ENCODE peak calls at places on chromosomes 2 and 18, in five cellular contexts. U is lower lobe of right lung, S is HFFc6, M is HepG2, W is heart left ventricle. A is an unnamed sample.

GRCh38 chr2:23287250-23287704 is 97.7 kb upstream of the KLHL29 start:
- DNase-seq in U (no peak), S (peak), M (no peak), W (no peak), A (no peak)

GRCh38 chr2:241816431-241817121 is 7.6 kb downstream of the NEU4 start:
- DNase-seq in U (peak), S (no peak), M (no peak), W (no peak), A (peak)

GRCh38 chr2:191653669-191654402 is 24.1 kb upstream of the NABP1 start:
- DNase-seq in U (no peak), S (no peak), M (no peak), W (no peak), A (no peak)

GRCh38 chr2:218030409-218031195 is 27.8 kb upstream of the TNS1 start:
- DNase-seq in U (no peak), S (no peak), M (no peak), W (no peak), A (peak)

GRCh38 chr2:27814772-27815171 is 43.3 kb downstream of the MRPL33 start:
- DNase-seq in U (no peak), S (no peak), M (no peak), W (no peak), A (no peak)

GRCh38 chr2:137173514-137173913 is 408.2 kb downstream of the THSD7B start:
- DNase-seq in U (no peak), S (peak), M (peak), W (no peak), A (no peak)

GRCh38 chr2:217204358-217204757 is 344.5 kb upstream of the TNP1 start:
- DNase-seq in U (no peak), S (peak), M (no peak), W (no peak), A (no peak)

GRCh38 chr2:12452211-12452610 is 264.5 kb upstream of the TRIB2 start:
- DNase-seq in U (no peak), S (no peak), M (no peak), W (no peak), A (no peak)

GRCh38 chr2:14567561-14567960 is 65.0 kb upstream of the LRATD1 start:
- DNase-seq in U (no peak), S (no peak), M (no peak), W (no peak), A (no peak)

GRCh38 chr2:100691846-100692245 is 128.1 kb upstream of the NPAS2 start:
- DNase-seq in U (no peak), S (no peak), M (no peak), W (no peak), A (peak)

GRCh38 chr18:54717673-54718435 is 110.4 kb upstream of the RAB27B start:
- DNase-seq in U (no peak), S (no peak), M (no peak), W (no peak), A (no peak)

GRCh38 chr18:12890964-12891363 is 6.9 kb upstream of the PTPN2 start:
- DNase-seq in U (no peak), S (no peak), M (no peak), W (no peak), A (no peak)

GRCh38 chr18:37861981-37862380 is 296.4 kb upstream of the CELF4 start:
- DNase-seq in U (no peak), S (no peak), M (no peak), W (no peak), A (no peak)
- TF ChIP-seq CTCF in U (no peak), S (no peak), M (no peak), W (no peak), A (no peak)

GRCh38 chr2:172995323-172996244 is 80.1 kb upstream of the MAP3K20 start:
- DNase-seq in U (no peak), S (peak), M (peak), W (peak), A (no peak)
- TF ChIP-seq CTCF in U (no peak), S (peak), M (peak), W (no peak), A (no peak)

DNA sequence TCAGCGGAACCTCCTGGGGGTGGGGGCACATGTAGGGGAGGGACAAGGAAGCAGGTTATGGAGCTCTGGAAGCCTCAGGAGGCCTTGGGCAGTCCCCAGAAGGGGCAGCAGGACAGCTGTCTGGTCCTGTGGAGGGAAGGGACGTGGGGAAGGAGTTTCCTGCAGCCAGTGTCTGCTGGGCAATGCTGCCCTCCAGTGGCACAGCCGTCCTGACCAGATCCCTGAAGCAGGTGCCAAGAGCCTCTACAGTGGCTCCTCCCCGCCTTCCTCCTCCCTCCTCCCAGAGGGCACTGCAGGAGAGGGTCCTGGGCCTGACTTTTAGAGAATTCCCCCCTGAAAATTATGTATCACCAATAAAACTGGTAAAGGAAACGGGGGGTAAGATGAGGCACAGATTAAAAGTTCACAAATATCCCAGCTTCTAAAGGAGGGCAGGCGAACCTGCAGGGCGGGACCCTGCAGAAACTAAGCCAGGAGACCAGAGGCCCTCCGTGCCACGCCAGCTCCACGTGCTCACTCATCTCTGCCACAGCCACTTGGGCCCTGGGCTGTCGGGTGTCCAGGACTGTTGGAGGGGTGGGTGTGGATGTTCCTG is 258.5 kb downstream of the TWIST2 start:
- DNase-seq in U (no peak), S (peak), M (peak), W (no peak), A (no peak)
- TF ChIP-seq CTCF in U (peak), S (peak), M (peak), W (peak), A (no peak)

GRCh38 chr2:73341039-73341438 is 44.6 kb upstream of the ALMS1 start:
- DNase-seq in U (no peak), S (no peak), M (no peak), W (no peak), A (no peak)

GRCh38 chr2:73339171-73339678 is 45.9 kb upstream of the EGR4 start:
- DNase-seq in U (no peak), S (no peak), M (no peak), W (no peak), A (no peak)

DNA sequence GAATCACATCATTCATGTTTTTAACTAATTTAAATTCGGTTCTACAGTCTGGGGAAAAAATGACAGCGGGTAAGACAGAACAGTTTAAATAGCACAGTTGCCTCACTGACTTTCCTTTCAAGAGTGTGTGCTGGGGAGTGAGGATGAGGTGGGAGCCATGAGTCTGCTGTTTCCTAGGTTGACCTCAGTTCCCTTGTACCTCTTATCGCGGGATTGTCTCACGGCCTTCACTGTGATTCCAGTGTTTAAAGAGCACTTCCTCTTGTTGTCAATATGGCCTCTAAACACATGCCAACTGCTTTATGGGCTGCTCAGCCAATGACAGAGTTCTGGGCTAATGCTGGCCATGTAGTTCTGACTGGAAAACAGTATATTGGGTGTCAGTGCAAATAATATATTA is 41.6 kb upstream of the ALMS1 start:
- DNase-seq in U (no peak), S (no peak), M (no peak), W (no peak), A (no peak)
- TF ChIP-seq CTCF in U (no peak), S (no peak), M (no peak), W (no peak), A (no peak)

GRCh38 chr2:149098722-149099121 is 60.2 kb downstream of the LYPD6B start:
- DNase-seq in U (no peak), S (peak), M (no peak), W (no peak), A (no peak)

GRCh38 chr2:149094217-149095015 is 55.9 kb downstream of the LYPD6B start:
- DNase-seq in U (no peak), S (peak), M (no peak), W (no peak), A (no peak)

GRCh38 chr2:149100739-149101699 is 62.5 kb downstream of the LYPD6B start:
- DNase-seq in U (no peak), S (no peak), M (no peak), W (no peak), A (no peak)

GRCh38 chr2:149101818-149102217 is 63.3 kb downstream of the LYPD6B start:
- DNase-seq in U (no peak), S (no peak), M (no peak), W (no peak), A (no peak)

DNA sequence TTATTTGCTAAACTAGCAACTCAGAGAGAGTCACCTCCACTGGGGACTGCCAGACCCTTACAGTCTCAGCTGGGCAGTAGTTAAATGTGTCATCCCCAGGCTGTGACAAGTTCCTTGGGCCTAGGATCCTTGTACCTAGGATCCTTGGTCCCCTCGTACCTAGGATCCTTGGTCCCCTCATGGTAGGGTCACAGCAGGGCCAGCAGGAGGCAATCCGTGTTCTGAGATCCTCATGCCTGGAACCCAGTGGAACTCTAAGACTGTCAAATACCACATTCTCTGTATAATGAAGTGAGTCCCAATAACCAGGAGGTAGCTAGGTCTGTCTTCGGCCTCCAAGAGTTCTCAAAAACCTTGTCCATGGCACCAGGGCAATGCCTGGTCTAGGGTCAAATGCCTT is 60.8 kb downstream of the LYPD6B start:
- DNase-seq in U (no peak), S (no peak), M (no peak), W (no peak), A (no peak)
- TF ChIP-seq CTCF in U (no peak), S (peak), M (no peak), W (no peak), A (no peak)